ENCODE peak calls at places on chromosomes 12 and 14, in four cellular contexts. P is NCI-H1092, V is glomerular endothelial cell, S is midbrain. B is an unnamed sample.

GRCh38 chr12:23083267-23083666 is 458.3 kb downstream of the ETNK1 start:
- DNase-seq in S (no peak), V (peak), P (no peak), B (no peak)

GRCh38 chr12:6465467-6466183 is 4.9 kb downstream of the VAMP1 start:
- DNase-seq in V (peak), P (peak), S (peak), B (peak)

GRCh38 chr14:23172096-23172495 is 11.4 kb downstream of the SLC7A8 start:
- DNase-seq in S (no peak), V (no peak), P (no peak), B (no peak)

GRCh38 chr12:122076743-122077495 is 1.6 kb upstream of the MLXIP start:
- DNase-seq in P (no peak), V (no peak), S (no peak), B (no peak)

GRCh38 chr12:54561164-54561563 is 11.8 kb downstream of the PDE1B start:
- DNase-seq in S (peak), V (no peak), P (no peak), B (no peak)

GRCh38 chr12:180445-180844 is 33.5 kb downstream of the SLC6A12 start:
- DNase-seq in P (no peak), V (no peak), S (peak), B (no peak)

GRCh38 chr12:20220339-20220738 is 148.0 kb upstream of the PDE3A start:
- DNase-seq in S (no peak), V (peak), P (peak), B (no peak)

GRCh38 chr12:120225852-120226640 is 25.1 kb upstream of the RPLP0 start:
- DNase-seq in V (no peak), P (no peak), S (no peak), B (no peak)

GRCh38 chr12:114314974-114315720 is 90.8 kb downstream of the TBX5 start:
- DNase-seq in P (no peak), S (no peak), V (no peak), B (no peak)

GRCh38 chr12:115421796-115422709 is 738.1 kb upstream of the TBX3 start:
- DNase-seq in P (no peak), S (no peak), V (no peak), B (no peak)

GRCh38 chr14:27318769-27319280 is 721.0 kb upstream of the NOVA1 start:
- DNase-seq in S (no peak), P (no peak), V (no peak), B (no peak)

GRCh38 chr12:56129210-56129691 is 1.2 kb downstream of the ESYT1 start:
- DNase-seq in P (no peak), S (no peak), V (no peak), B (no peak)

GRCh38 chr12:97912943-97913342 is 450.3 kb downstream of the RMST start:
- DNase-seq in P (no peak), V (no peak), S (no peak), B (no peak)

GRCh38 chr12:57549909-57550627 is at the start of gene KIF5A:
- DNase-seq in V (no peak), P (peak), S (peak), B (no peak)

GRCh38 chr12:124147579-124147978 is 147.3 kb upstream of the RFLNA start:
- DNase-seq in S (no peak), P (no peak), V (no peak), B (no peak)

GRCh38 chr14:74038015-74038859 is 19.1 kb downstream of the BBOF1 start:
- DNase-seq in S (peak), V (peak), P (peak), B (no peak)

GRCh38 chr12:97573901-97574300 is 111.3 kb downstream of the RMST start:
- DNase-seq in V (no peak), S (no peak), P (no peak), B (no peak)

GRCh38 chr12:6540181-6540877 is 6.0 kb downstream of the GAPDH start:
- DNase-seq in S (no peak), P (peak), V (no peak), B (no peak)

B was measured in pulmonary artery endothelial cell.